ENCODE peak calls at places on chromosome 11, in seven cellular contexts. Y, O, N, L, H, K and R are unnamed samples.

GRCh38 chr11:83773950-83774880 is 488.0 kb upstream of the CCDC90B start:
- DNase-seq in Y (no peak), O (no peak), N (peak; percentile 24), L (no peak), H (peak; percentile 27), K (no peak), R (peak; percentile 53)

GRCh38 chr11:82883853-82884252 is 16.4 kb downstream of the PRCP start:
- DNase-seq in Y (no peak), O (no peak), N (no peak), L (no peak), H (peak; percentile 14), K (no peak), R (no peak)

GRCh38 chr11:134724779-134725140 is 312.7 kb upstream of the B3GAT1 start:
- DNase-seq in Y (no peak), O (no peak), N (no peak), L (no peak), H (no peak), K (no peak), R (no peak)

GRCh38 chr11:113906038-113906437 is 1.4 kb downstream of the HTR3B start:
- DNase-seq in Y (peak; percentile 24), O (peak; percentile 61), N (peak; percentile 56), L (no peak), H (peak; percentile 51), K (no peak), R (peak; percentile 70)

GRCh38 chr11:58622344-58622743 is at the start of gene CNTF:
- DNase-seq in Y (no peak), O (no peak), N (peak; percentile 34), L (no peak), H (peak; percentile 13), K (peak; percentile 53), R (peak; percentile 30)

GRCh38 chr11:103604310-103604709 is 432.1 kb upstream of the DDI1 start:
- DNase-seq in Y (no peak), O (no peak), N (no peak), L (no peak), H (no peak), K (no peak), R (no peak)

GRCh38 chr11:116379185-116379828 is 393.5 kb downstream of the BUD13 start:
- DNase-seq in Y (peak; percentile 66), O (peak; percentile 43), N (peak; percentile 1), L (peak; percentile 81), H (peak; percentile 14), K (no peak), R (peak; percentile 46)

GRCh38 chr11:9313648-9314290 is 624 bp downstream of the TMEM41B start:
- DNase-seq in Y (no peak), O (no peak), N (peak; percentile 48), L (no peak), H (peak; percentile 8), K (no peak), R (peak; percentile 35)

GRCh38 chr11:11157201-11157600 is 195.8 kb downstream of the CSNK2A3 start:
- DNase-seq in Y (no peak), O (peak; percentile 69), N (peak; percentile 28), L (no peak), H (peak; percentile 8), K (peak; percentile 30), R (peak; percentile 73)

GRCh38 chr11:67439321-67440228 is 2.1 kb upstream of the PTPRCAP start:
- DNase-seq in Y (no peak), O (peak; percentile 63), N (peak; percentile 34), L (no peak), H (no peak), K (no peak), R (peak; percentile 62)

GRCh38 chr11:44285756-44286155 is 24.2 kb downstream of the ALX4 start:
- DNase-seq in Y (no peak), O (no peak), N (no peak), L (no peak), H (peak; percentile 10), K (no peak), R (peak; percentile 49)

GRCh38 chr11:83051760-83052671 is 19.7 kb downstream of the RAB30 start:
- DNase-seq in Y (no peak), O (no peak), N (peak; percentile 94), L (no peak), H (peak; percentile 98), K (peak; percentile 40), R (no peak)

GRCh38 chr11:63635762-63636465 is 21.7 kb upstream of the PLAAT3 start:
- DNase-seq in Y (peak; percentile 62), O (peak; percentile 67), N (peak; percentile 71), L (peak; percentile 85), H (peak; percentile 63), K (peak; percentile 69), R (peak; percentile 88)

GRCh38 chr11:27473017-27473406 is 422 bp upstream of the LGR4 start:
- DNase-seq in Y (no peak), O (no peak), N (no peak), L (no peak), H (no peak), K (no peak), R (no peak)

GRCh38 chr11:35953081-35953480 is 9.2 kb downstream of the LDLRAD3 start:
- DNase-seq in Y (no peak), O (no peak), N (no peak), L (no peak), H (no peak), K (no peak), R (no peak)

GRCh38 chr11:111730871-111731591 is 35.2 kb downstream of the PPP2R1B start:
- DNase-seq in Y (no peak), O (no peak), N (no peak), L (no peak), H (no peak), K (no peak), R (no peak)

GRCh38 chr11:117859061-117859460 is 17.4 kb downstream of the FXYD6 start:
- DNase-seq in Y (no peak), O (no peak), N (no peak), L (no peak), H (no peak), K (no peak), R (no peak)

GRCh38 chr11:62909107-62909894 is 11.9 kb downstream of the CHRM1 start:
- DNase-seq in Y (peak; percentile 58), O (peak; percentile 97), N (peak; percentile 76), L (peak; percentile 88), H (peak; percentile 73), K (peak; percentile 96), R (peak; percentile 99)

GRCh38 chr11:59523541-59523940 is 12.2 kb downstream of the OR4D9 start:
- DNase-seq in Y (no peak), O (no peak), N (no peak), L (no peak), H (no peak), K (no peak), R (peak; percentile 31)

GRCh38 chr11:17861036-17861755 is 126.6 kb downstream of the KCNC1 start:
- DNase-seq in Y (no peak), O (no peak), N (no peak), L (no peak), H (peak; percentile 33), K (peak; percentile 62), R (no peak)

GRCh38 chr11:110601941-110602340 is 110.3 kb downstream of the ARHGAP20 start:
- DNase-seq in Y (no peak), O (no peak), N (no peak), L (no peak), H (no peak), K (no peak), R (no peak)

GRCh38 chr11:71453021-71453910 is at the start of gene NADSYN1:
- DNase-seq in Y (peak; percentile 92), O (peak; percentile 98), N (peak; percentile 92), L (peak; percentile 95), H (peak; percentile 87), K (peak; percentile 99), R (peak; percentile 96)

GRCh38 chr11:124798991-124799383 is 1.2 kb downstream of the MSANTD2 start:
- DNase-seq in Y (no peak), O (no peak), N (peak; percentile 73), L (no peak), H (peak; percentile 77), K (no peak), R (peak; percentile 78)

GRCh38 chr11:116730241-116730561 is 42.6 kb downstream of the BUD13 start:
- DNase-seq in Y (no peak), O (no peak), N (no peak), L (no peak), H (no peak), K (no peak), R (no peak)

GRCh38 chr11:127247261-127247660 is 246.7 kb upstream of the KIRREL3 start:
- DNase-seq in Y (no peak), O (peak; percentile 36), N (no peak), L (no peak), H (no peak), K (no peak), R (peak; percentile 57)

DNA sequence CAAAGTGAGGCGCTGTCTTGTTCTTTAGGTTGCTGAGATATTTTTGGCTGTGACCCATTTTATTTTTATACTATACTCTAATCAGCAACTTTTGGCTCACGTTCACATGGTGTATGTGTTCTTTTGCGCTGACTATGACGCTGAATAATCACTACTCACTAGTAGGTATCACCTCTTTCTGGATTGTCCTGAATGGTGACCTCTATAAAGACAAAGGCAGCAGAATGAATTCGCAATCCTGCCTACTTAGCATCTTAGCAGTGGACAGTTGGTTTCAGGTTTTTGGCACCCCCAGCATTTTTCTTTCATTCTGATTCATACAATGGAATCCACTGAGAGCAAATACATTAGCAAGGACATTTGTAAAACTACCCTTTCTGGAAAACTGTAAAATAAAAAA is 351.3 kb downstream of the JRKL start:
- DNase-seq in Y (no peak), O (no peak), N (no peak), L (no peak), H (peak; percentile 22), K (no peak), R (no peak)
- H2AK5ac ChIP-seq in Y (no peak overlapping the region), O (no peak overlapping the region), N (no peak overlapping the region), L (no peak overlapping the region), H (no peak overlapping the region), K (no peak overlapping the region), R (no peak overlapping the region)

GRCh38 chr11:120547301-120547700 is 35.8 kb downstream of the GRIK4 start:
- DNase-seq in Y (no peak), O (no peak), N (peak; percentile 85), L (no peak), H (peak; percentile 39), K (no peak), R (no peak)
- H3K27ac ChIP-seq in Y (no peak overlapping the region), O (no peak overlapping the region), N (no peak overlapping the region), L (no peak overlapping the region), H (peak overlapping the region; percentile 64), K (no peak overlapping the region), R (no peak overlapping the region)

GRCh38 chr11:60908803-60909202 is 2.4 kb upstream of the PRPF19 start:
- DNase-seq in Y (no peak), O (no peak), N (no peak), L (no peak), H (no peak), K (no peak), R (no peak)
- H2AK5ac ChIP-seq in Y (no peak overlapping the region), O (no peak overlapping the region), N (no peak overlapping the region), L (no peak overlapping the region), H (no peak overlapping the region), K (no peak overlapping the region), R (no peak overlapping the region)

DNA sequence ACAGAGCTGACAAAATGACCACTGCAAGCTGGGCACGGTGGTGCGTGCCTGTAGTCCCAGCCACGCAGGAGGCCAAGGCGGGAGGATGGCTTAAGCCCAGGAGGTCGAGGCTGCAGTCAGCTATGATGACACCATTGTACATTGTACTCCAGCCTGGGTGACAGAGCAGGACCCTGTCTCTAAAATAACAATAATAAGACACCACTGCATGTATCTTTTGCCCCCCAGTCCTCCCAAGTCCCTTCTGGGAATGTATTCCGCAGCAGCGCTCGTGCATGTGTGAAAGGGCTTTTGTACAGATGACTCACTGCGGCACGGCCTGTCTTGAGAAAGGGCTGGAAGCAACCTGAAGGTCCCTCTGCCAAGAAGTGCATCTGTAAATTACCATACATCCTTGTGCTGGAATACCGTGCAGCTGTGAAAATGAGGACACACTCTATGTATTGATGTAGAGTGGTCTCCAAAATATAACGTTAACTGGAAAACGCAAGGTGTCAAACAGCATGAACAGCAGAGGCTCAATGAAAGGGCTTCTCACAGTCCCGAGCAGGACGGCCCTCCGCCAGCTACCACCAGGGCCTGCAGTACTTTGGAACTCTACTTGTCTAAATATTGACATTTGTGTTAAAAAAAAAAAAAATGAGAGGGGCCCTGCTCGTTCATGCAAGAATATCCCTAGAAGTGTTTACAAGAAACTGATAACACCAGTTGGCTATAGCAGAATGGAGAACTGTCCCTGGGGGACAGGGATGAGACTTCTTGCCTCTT is 9.0 kb upstream of the CDC42EP2 start:
- DNase-seq in Y (no peak), O (no peak), N (peak; percentile 93), L (no peak), H (peak; percentile 90), K (no peak), R (no peak)
- H3K27ac ChIP-seq in Y (no peak overlapping the region), O (no peak overlapping the region), N (no peak overlapping the region), L (no peak overlapping the region), H (peak overlapping the region; percentile 84), K (no peak overlapping the region), R (no peak overlapping the region)